ENCODE peak calls at places on chromosomes 7 and 10, in ten cellular contexts. One of them, this sample, is unnamed. For H3K4me1, the result is how much of the 10 kb centered on the place peaks cover.

GRCh38 chr10:29150010-29150409 is 138.9 kb upstream of the LYZL1 start:
- DNase-seq in transverse colon: no peak
- DNase-seq in SJSA1: peak
- DNase-seq in mammary epithelial cell: no peak
- DNase-seq in heart left ventricle: peak
- DNase-seq in GM12878: no peak
- DNase-seq in heart right ventricle: peak
- DNase-seq in fibroblast of lung: peak
- DNase-seq in PC-3: no peak
- DNase-seq in aorta: peak
- DNase-seq in this sample: no peak

GRCh38 chr10:98028168-98028770 is 2.2 kb downstream of the CRTAC1 start:
- DNase-seq in fibroblast of lung: peak
- DNase-seq in PC-3: peak
- DNase-seq in mammary epithelial cell: no peak
- DNase-seq in heart right ventricle: peak
- DNase-seq in GM12878: no peak
- DNase-seq in SJSA1: no peak
- DNase-seq in aorta: peak
- DNase-seq in heart left ventricle: peak
- DNase-seq in transverse colon: peak
- DNase-seq in this sample: peak

GRCh38 chr7:112398534-112398933 is 51.7 kb upstream of the IFRD1 start:
- DNase-seq in mammary epithelial cell: no peak
- DNase-seq in fibroblast of lung: no peak
- DNase-seq in GM12878: no peak
- DNase-seq in heart right ventricle: no peak
- DNase-seq in PC-3: no peak
- DNase-seq in SJSA1: no peak
- DNase-seq in heart left ventricle: no peak
- DNase-seq in aorta: no peak
- DNase-seq in transverse colon: no peak
- DNase-seq in this sample: no peak

GRCh38 chr7:47336178-47337020 is 245.5 kb downstream of the TNS3 start:
- DNase-seq in fibroblast of lung: peak
- DNase-seq in aorta: peak
- DNase-seq in heart right ventricle: peak
- DNase-seq in PC-3: no peak
- DNase-seq in SJSA1: peak
- DNase-seq in transverse colon: no peak
- DNase-seq in heart left ventricle: peak
- DNase-seq in GM12878: no peak
- DNase-seq in mammary epithelial cell: peak
- DNase-seq in this sample: peak

GRCh38 chr7:32481921-32482320 is 8.3 kb downstream of the LSM5 start:
- DNase-seq in transverse colon: no peak
- DNase-seq in mammary epithelial cell: no peak
- DNase-seq in fibroblast of lung: no peak
- DNase-seq in aorta: no peak
- DNase-seq in heart left ventricle: no peak
- DNase-seq in GM12878: no peak
- DNase-seq in PC-3: no peak
- DNase-seq in SJSA1: no peak
- DNase-seq in heart right ventricle: no peak
- DNase-seq in this sample: no peak

GRCh38 chr10:14329609-14330246 is 996 bp downstream of the FRMD4A start:
- DNase-seq in aorta: no peak
- DNase-seq in heart left ventricle: no peak
- DNase-seq in GM12878: no peak
- DNase-seq in transverse colon: no peak
- DNase-seq in heart right ventricle: no peak
- DNase-seq in SJSA1: no peak
- DNase-seq in PC-3: no peak
- DNase-seq in mammary epithelial cell: no peak
- DNase-seq in fibroblast of lung: peak
- DNase-seq in this sample: no peak

GRCh38 chr7:138125119-138125518 is 48.9 kb downstream of the AKR1D1 start:
- DNase-seq in heart right ventricle: no peak
- DNase-seq in fibroblast of lung: peak
- DNase-seq in aorta: no peak
- DNase-seq in GM12878: no peak
- DNase-seq in SJSA1: no peak
- DNase-seq in PC-3: peak
- DNase-seq in heart left ventricle: no peak
- DNase-seq in mammary epithelial cell: peak
- DNase-seq in transverse colon: no peak
- DNase-seq in this sample: no peak

GRCh38 chr10:27240891-27241639 is 468 bp upstream of the ACBD5 start:
- DNase-seq in transverse colon: peak
- DNase-seq in PC-3: peak
- DNase-seq in GM12878: no peak
- DNase-seq in heart left ventricle: no peak
- DNase-seq in aorta: peak
- DNase-seq in mammary epithelial cell: peak
- DNase-seq in fibroblast of lung: no peak
- DNase-seq in SJSA1: peak
- DNase-seq in heart right ventricle: no peak
- DNase-seq in this sample: peak

GRCh38 chr7:83579740-83580139 is 69.2 kb downstream of the SEMA3E start:
- DNase-seq in PC-3: peak
- DNase-seq in heart left ventricle: no peak
- DNase-seq in transverse colon: no peak
- DNase-seq in GM12878: no peak
- DNase-seq in mammary epithelial cell: peak
- DNase-seq in heart right ventricle: no peak
- DNase-seq in aorta: no peak
- DNase-seq in fibroblast of lung: peak
- DNase-seq in SJSA1: no peak
- DNase-seq in this sample: peak

GRCh38 chr7:3561908-3562307 is 260.9 kb downstream of the SDK1 start:
- DNase-seq in PC-3: no peak
- DNase-seq in fibroblast of lung: no peak
- DNase-seq in transverse colon: peak
- DNase-seq in GM12878: no peak
- DNase-seq in heart right ventricle: no peak
- DNase-seq in heart left ventricle: no peak
- DNase-seq in SJSA1: no peak
- DNase-seq in aorta: no peak
- DNase-seq in mammary epithelial cell: no peak
- DNase-seq in this sample: no peak

GRCh38 chr10:14378387-14378960 is 47.8 kb upstream of the FRMD4A start:
- DNase-seq in transverse colon: no peak
- DNase-seq in PC-3: no peak
- DNase-seq in fibroblast of lung: no peak
- DNase-seq in heart right ventricle: no peak
- DNase-seq in aorta: no peak
- DNase-seq in SJSA1: no peak
- DNase-seq in heart left ventricle: no peak
- DNase-seq in mammary epithelial cell: no peak
- DNase-seq in GM12878: no peak
- DNase-seq in this sample: no peak

DNA sequence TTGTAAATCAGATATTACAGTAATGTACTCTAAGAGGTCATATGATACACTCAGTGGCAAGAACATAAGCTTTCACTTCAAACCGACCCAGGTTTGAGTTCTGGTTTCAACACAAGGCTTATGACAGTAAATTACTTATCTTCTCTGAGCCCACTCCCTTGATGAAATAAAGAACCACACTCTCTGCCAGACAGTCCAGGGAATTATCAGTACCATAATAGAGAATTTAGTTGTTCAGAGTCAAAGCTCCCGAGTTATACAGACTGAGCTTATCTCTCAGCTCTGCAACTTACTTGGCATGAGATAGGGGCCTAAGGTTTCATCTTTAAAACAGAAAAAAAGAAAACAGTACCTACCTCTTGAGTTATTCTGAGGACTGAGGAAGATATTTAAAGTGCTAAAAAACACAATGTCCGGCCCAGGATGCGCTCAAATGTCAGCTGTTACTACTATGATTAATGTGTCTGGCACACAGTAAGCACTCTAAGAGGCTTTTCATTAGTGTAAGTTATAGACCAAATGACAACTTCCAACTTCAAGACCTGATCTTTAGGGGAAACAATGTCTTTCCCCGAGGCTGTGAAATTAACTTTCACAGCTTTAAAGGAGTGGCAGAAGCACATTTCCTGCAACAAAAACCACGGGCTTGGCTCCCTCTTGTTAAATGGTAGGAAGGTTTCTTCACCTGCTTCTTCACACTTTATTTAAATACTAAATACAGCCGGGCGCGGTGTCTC is 38.1 kb downstream of the UBE2H start:
- DNase-seq in heart left ventricle: no peak
- DNase-seq in mammary epithelial cell: no peak
- DNase-seq in transverse colon: no peak
- DNase-seq in PC-3: no peak
- DNase-seq in fibroblast of lung: peak
- DNase-seq in GM12878: no peak
- DNase-seq in heart right ventricle: no peak
- DNase-seq in aorta: no peak
- DNase-seq in SJSA1: no peak
- DNase-seq in this sample: no peak
- H3K4me1 ChIP-seq in heart left ventricle: half or more
- H3K4me1 ChIP-seq in mammary epithelial cell: under half
- H3K4me1 ChIP-seq in transverse colon: under half
- H3K4me1 ChIP-seq in PC-3: under half
- H3K4me1 ChIP-seq in fibroblast of lung: under half
- H3K4me1 ChIP-seq in GM12878: under half
- H3K4me1 ChIP-seq in heart right ventricle: half or more
- H3K4me1 ChIP-seq in aorta: under half
- H3K4me1 ChIP-seq in SJSA1: under half
- H3K4me1 ChIP-seq in this sample: under half

DNA sequence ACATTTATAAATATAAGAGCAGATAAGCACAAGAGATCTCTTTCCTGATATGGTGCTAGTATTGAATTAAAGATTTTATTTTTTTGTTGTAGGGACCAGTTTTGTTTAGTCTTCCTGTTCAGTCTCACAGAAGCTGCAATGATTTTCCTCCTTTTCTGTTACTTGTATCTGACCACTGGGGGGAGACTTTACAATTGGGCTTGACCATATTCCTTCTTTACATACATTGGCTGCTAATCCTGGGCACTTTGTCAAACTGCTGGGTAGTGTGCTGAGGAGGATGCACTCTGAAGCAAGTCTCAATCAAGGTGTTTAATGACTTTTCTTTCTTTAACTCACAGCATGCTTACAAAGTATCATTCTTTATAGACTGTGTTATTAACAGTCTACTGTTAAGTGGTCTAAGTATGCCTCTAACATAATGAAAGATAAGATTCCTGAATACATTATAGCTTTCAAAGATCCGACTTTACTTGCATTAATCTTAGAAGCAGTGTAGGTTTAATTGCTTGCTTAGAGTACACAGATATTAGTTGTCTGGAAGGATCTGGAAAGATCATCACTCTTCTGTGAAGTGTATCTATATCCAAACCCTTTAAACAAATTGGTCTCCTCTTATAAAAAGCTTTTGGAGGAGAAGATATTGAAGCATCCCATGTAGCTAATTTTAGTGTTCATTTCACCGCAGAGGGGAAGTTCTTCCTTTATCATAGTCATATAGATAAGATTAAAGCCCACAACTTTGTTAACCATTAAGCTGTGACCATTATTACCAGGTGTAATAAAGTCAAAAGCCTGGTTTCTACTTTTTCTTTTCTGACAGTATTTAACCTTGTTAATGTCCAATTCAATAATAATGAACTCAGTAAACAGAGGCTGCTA is 3.2 kb downstream of the PALS2 start:
- DNase-seq in fibroblast of lung: peak
- DNase-seq in mammary epithelial cell: peak
- DNase-seq in heart left ventricle: peak
- DNase-seq in heart right ventricle: no peak
- DNase-seq in PC-3: peak
- DNase-seq in GM12878: peak
- DNase-seq in aorta: no peak
- DNase-seq in SJSA1: peak
- DNase-seq in transverse colon: no peak
- DNase-seq in this sample: peak
- H3K4me1 ChIP-seq in fibroblast of lung: under half
- H3K4me1 ChIP-seq in mammary epithelial cell: under half
- H3K4me1 ChIP-seq in heart left ventricle: under half
- H3K4me1 ChIP-seq in heart right ventricle: under half
- H3K4me1 ChIP-seq in PC-3: under half
- H3K4me1 ChIP-seq in GM12878: under half
- H3K4me1 ChIP-seq in aorta: under half
- H3K4me1 ChIP-seq in SJSA1: under half
- H3K4me1 ChIP-seq in transverse colon: under half
- H3K4me1 ChIP-seq in this sample: under half

GRCh38 chr7:30764030-30764991 is 6.9 kb upstream of the MINDY4 start:
- DNase-seq in heart right ventricle: no peak
- DNase-seq in mammary epithelial cell: no peak
- DNase-seq in GM12878: peak
- DNase-seq in SJSA1: no peak
- DNase-seq in fibroblast of lung: peak
- DNase-seq in aorta: no peak
- DNase-seq in PC-3: no peak
- DNase-seq in transverse colon: no peak
- DNase-seq in heart left ventricle: peak
- DNase-seq in this sample: peak
- H3K4me1 ChIP-seq in heart right ventricle: under half
- H3K4me1 ChIP-seq in mammary epithelial cell: under half
- H3K4me1 ChIP-seq in GM12878: under half
- H3K4me1 ChIP-seq in SJSA1: under half
- H3K4me1 ChIP-seq in fibroblast of lung: under half
- H3K4me1 ChIP-seq in aorta: under half
- H3K4me1 ChIP-seq in PC-3: under half
- H3K4me1 ChIP-seq in transverse colon: under half
- H3K4me1 ChIP-seq in heart left ventricle: under half
- H3K4me1 ChIP-seq in this sample: under half

GRCh38 chr7:18702071-18702829 is 206.7 kb downstream of the HDAC9 start:
- DNase-seq in SJSA1: no peak
- DNase-seq in PC-3: no peak
- DNase-seq in transverse colon: no peak
- DNase-seq in GM12878: no peak
- DNase-seq in heart left ventricle: no peak
- DNase-seq in mammary epithelial cell: no peak
- DNase-seq in fibroblast of lung: no peak
- DNase-seq in heart right ventricle: no peak
- DNase-seq in aorta: no peak
- DNase-seq in this sample: no peak

GRCh38 chr7:18694484-18694883 is 198.9 kb downstream of the HDAC9 start:
- DNase-seq in heart left ventricle: no peak
- DNase-seq in mammary epithelial cell: no peak
- DNase-seq in PC-3: no peak
- DNase-seq in SJSA1: no peak
- DNase-seq in GM12878: no peak
- DNase-seq in heart right ventricle: no peak
- DNase-seq in fibroblast of lung: no peak
- DNase-seq in aorta: no peak
- DNase-seq in transverse colon: no peak
- DNase-seq in this sample: no peak

GRCh38 chr7:18694911-18695310 is 199.4 kb downstream of the HDAC9 start:
- DNase-seq in fibroblast of lung: no peak
- DNase-seq in GM12878: no peak
- DNase-seq in mammary epithelial cell: no peak
- DNase-seq in heart left ventricle: no peak
- DNase-seq in aorta: no peak
- DNase-seq in PC-3: no peak
- DNase-seq in heart right ventricle: no peak
- DNase-seq in transverse colon: no peak
- DNase-seq in SJSA1: no peak
- DNase-seq in this sample: no peak

GRCh38 chr7:18700147-18700546 is 204.6 kb downstream of the HDAC9 start:
- DNase-seq in aorta: no peak
- DNase-seq in mammary epithelial cell: no peak
- DNase-seq in GM12878: no peak
- DNase-seq in transverse colon: no peak
- DNase-seq in PC-3: peak
- DNase-seq in SJSA1: no peak
- DNase-seq in fibroblast of lung: no peak
- DNase-seq in heart left ventricle: no peak
- DNase-seq in heart right ventricle: no peak
- DNase-seq in this sample: no peak

GRCh38 chr7:18698258-18698734 is 202.7 kb downstream of the HDAC9 start:
- DNase-seq in heart left ventricle: no peak
- DNase-seq in PC-3: no peak
- DNase-seq in aorta: no peak
- DNase-seq in SJSA1: no peak
- DNase-seq in mammary epithelial cell: no peak
- DNase-seq in GM12878: no peak
- DNase-seq in fibroblast of lung: no peak
- DNase-seq in heart right ventricle: no peak
- DNase-seq in transverse colon: no peak
- DNase-seq in this sample: no peak
- H3K4me1 ChIP-seq in heart left ventricle: under half
- H3K4me1 ChIP-seq in PC-3: under half
- H3K4me1 ChIP-seq in aorta: under half
- H3K4me1 ChIP-seq in SJSA1: under half
- H3K4me1 ChIP-seq in mammary epithelial cell: under half
- H3K4me1 ChIP-seq in GM12878: under half
- H3K4me1 ChIP-seq in fibroblast of lung: under half
- H3K4me1 ChIP-seq in heart right ventricle: under half
- H3K4me1 ChIP-seq in transverse colon: under half
- H3K4me1 ChIP-seq in this sample: under half